ENCODE peak calls at places on chromosomes 11 and 22, in four cellular contexts. Z, U, P and H are unnamed samples.

GRCh38 chr11:36253238-36253637 is 36.0 kb downstream of the COMMD9 start:
- DNase-seq in Z (no peak), U (no peak), P (no peak), H (no peak)

GRCh38 chr11:10725114-10725906 is 25.7 kb upstream of the CTR9 start:
- DNase-seq in Z (no peak), U (no peak), P (no peak), H (no peak)

GRCh38 chr11:1006762-1007161 is 29.8 kb downstream of the MUC6 start:
- DNase-seq in Z (no peak), U (no peak), P (no peak), H (no peak)

GRCh38 chr11:118437736-118438125 is 1.4 kb downstream of the KMT2A start:
- DNase-seq in Z (peak), U (peak), P (peak), H (no peak)

GRCh38 chr22:32958021-32958420 is 100.2 kb downstream of the SYN3 start:
- DNase-seq in Z (no peak), U (no peak), P (no peak), H (no peak)

GRCh38 chr11:1515082-1516060 is 28.8 kb upstream of the MOB2 start:
- DNase-seq in Z (peak), U (peak), P (peak), H (peak)

GRCh38 chr11:66333896-66334604 is 2.2 kb downstream of the RIN1 start:
- DNase-seq in Z (no peak), U (no peak), P (no peak), H (no peak)

GRCh38 chr11:65504671-65505433 is 6.0 kb downstream of the MALAT1 start:
- DNase-seq in Z (no peak), U (no peak), P (no peak), H (no peak)

GRCh38 chr11:5691963-5692358 is 2.4 kb downstream of the TRIM22 start:
- DNase-seq in Z (no peak), U (no peak), P (no peak), H (no peak)

GRCh38 chr11:86067230-86068137 is 1.4 kb downstream of the PICALM start:
- DNase-seq in Z (no peak), U (no peak), P (no peak), H (peak)

GRCh38 chr22:40560551-40560950 is 76.0 kb downstream of the MRTFA start:
- DNase-seq in Z (no peak), U (peak), P (no peak), H (no peak)

GRCh38 chr22:24843048-24843447 is 37.0 kb downstream of the SGSM1 start:
- DNase-seq in Z (no peak), U (no peak), P (no peak), H (no peak)

GRCh38 chr11:7275133-7275532 is 23.4 kb downstream of the SYT9 start:
- DNase-seq in Z (no peak), U (no peak), P (no peak), H (no peak)